ENCODE peak calls at places on chromosome 13, in nine cellular contexts. J is CD8-positive, alpha-beta T cell; L is kidney; E is heart right ventricle; Y is IMR-90; U is CD4-positive, alpha-beta memory T cell; I is ovary; K is upper lobe of right lung; Q is dorsolateral prefrontal cortex. A is an unnamed sample.

GRCh38 chr13:70386919-70387318 is 278.7 kb upstream of the KLHL1 start:
- DNase-seq in K (no peak), E (no peak), J (no peak), U (no peak), Q (no peak), L (peak), Y (no peak), I (no peak), A (no peak)

GRCh38 chr13:91369432-91369831 is 21.9 kb downstream of the MIR17HG start:
- DNase-seq in J (no peak), Y (peak), Q (no peak), K (no peak), I (no peak), E (no peak), L (no peak), U (no peak), A (no peak)

GRCh38 chr13:88142653-88143052 is 471.5 kb downstream of the SLITRK5 start:
- DNase-seq in I (no peak), E (no peak), U (no peak), Y (no peak), K (no peak), L (no peak), Q (no peak), J (no peak), A (no peak)

GRCh38 chr13:46386996-46387851 is at the start of gene RUBCNL:
- DNase-seq in L (peak), E (no peak), U (peak), J (no peak), I (no peak), Q (no peak), K (peak), Y (no peak), A (peak)

GRCh38 chr13:43879323-43880181 is at the start of the genes CCDC122 and LACC1:
- DNase-seq in E (peak), Y (peak), U (peak), J (peak), K (peak), I (peak), Q (peak), L (peak), A (peak)

GRCh38 chr13:30429721-30430694 is 7.7 kb downstream of the UBE2L5 start:
- DNase-seq in K (no peak), Q (no peak), L (no peak), I (no peak), U (no peak), E (no peak), J (no peak), Y (peak), A (peak)

GRCh38 chr13:94613051-94613450 is 11.4 kb downstream of the GPR180 start:
- DNase-seq in E (no peak), Q (no peak), K (no peak), Y (no peak), U (no peak), J (no peak), I (no peak), L (no peak), A (no peak)

GRCh38 chr13:43305416-43305815 is 282.0 kb downstream of the DNAJC15 start:
- DNase-seq in K (no peak), Q (no peak), U (no peak), I (no peak), J (no peak), Y (peak), E (no peak), L (no peak), A (peak)

GRCh38 chr13:43085545-43085944 is 62.2 kb downstream of the DNAJC15 start:
- DNase-seq in L (no peak), Y (peak), Q (no peak), U (peak), E (no peak), I (no peak), K (no peak), J (no peak), A (peak)

GRCh38 chr13:48210178-48210577 is 22.8 kb upstream of the ITM2B start:
- DNase-seq in Q (no peak), J (no peak), I (no peak), L (no peak), K (no peak), U (no peak), E (no peak), Y (peak), A (peak)

GRCh38 chr13:32984857-32985626 is 31.2 kb upstream of the KL start:
- DNase-seq in E (no peak), U (no peak), K (no peak), L (no peak), I (no peak), Q (no peak), Y (peak), J (no peak), A (peak)

GRCh38 chr13:104782741-104783140 is 1716.5 kb upstream of the SLC10A2 start:
- DNase-seq in U (no peak), L (no peak), K (no peak), E (no peak), Y (no peak), I (no peak), J (no peak), Q (no peak), A (no peak)

GRCh38 chr13:102774210-102774560 is 599 bp upstream of the TEX30 start:
- DNase-seq in E (peak), K (no peak), L (peak), Y (no peak), Q (no peak), I (no peak), J (no peak), U (no peak), A (no peak)
- H3K4me3 ChIP-seq in E (peak), K (peak), L (peak), Y (peak), Q (peak), I (peak), J (peak), U (peak), A (peak)

GRCh38 chr13:113584205-113584869 is at the start of gene TFDP1:
- DNase-seq in U (peak), E (peak), K (peak), Y (peak), I (peak), Q (peak), J (peak), L (peak), A (peak)
- H3K4me3 ChIP-seq in U (no peak), E (peak), K (peak), Y (peak), I (peak), Q (peak), J (peak), L (peak), A (peak)

GRCh38 chr13:60019119-60019993 is 144.4 kb downstream of the DIAPH3 start:
- DNase-seq in J (no peak), U (no peak), Y (peak), I (no peak), K (no peak), L (no peak), E (no peak), Q (no peak), A (peak)
- H3K4me3 ChIP-seq in J (no peak), U (no peak), Y (no peak), I (no peak), K (no peak), L (peak), E (no peak), Q (no peak), A (no peak)

GRCh38 chr13:75761373-75761772 is 125.2 kb downstream of the LMO7 start:
- DNase-seq in J (no peak), K (no peak), Y (no peak), L (no peak), U (peak), I (no peak), Q (no peak), E (no peak), A (no peak)
- H3K4me3 ChIP-seq in J (peak), K (peak), Y (peak), L (peak), U (no peak), I (peak), Q (peak), E (peak), A (peak)

GRCh38 chr13:40682449-40683240 is 16.2 kb upstream of the FOXO1 start:
- DNase-seq in J (no peak), I (no peak), Y (peak), Q (no peak), U (peak), L (no peak), K (no peak), E (no peak), A (peak)

GRCh38 chr13:40681341-40682051 is 15.1 kb upstream of the FOXO1 start:
- DNase-seq in K (no peak), J (no peak), L (no peak), Y (no peak), E (peak), U (no peak), Q (no peak), I (no peak), A (no peak)

GRCh38 chr13:40679586-40679985 is 13.1 kb upstream of the FOXO1 start:
- DNase-seq in I (no peak), Y (no peak), U (no peak), L (no peak), K (no peak), J (no peak), E (no peak), Q (no peak), A (no peak)

GRCh38 chr13:40677064-40677463 is 10.6 kb upstream of the FOXO1 start:
- DNase-seq in U (no peak), E (no peak), Y (no peak), K (no peak), L (no peak), I (no peak), J (no peak), Q (no peak), A (no peak)

DNA sequence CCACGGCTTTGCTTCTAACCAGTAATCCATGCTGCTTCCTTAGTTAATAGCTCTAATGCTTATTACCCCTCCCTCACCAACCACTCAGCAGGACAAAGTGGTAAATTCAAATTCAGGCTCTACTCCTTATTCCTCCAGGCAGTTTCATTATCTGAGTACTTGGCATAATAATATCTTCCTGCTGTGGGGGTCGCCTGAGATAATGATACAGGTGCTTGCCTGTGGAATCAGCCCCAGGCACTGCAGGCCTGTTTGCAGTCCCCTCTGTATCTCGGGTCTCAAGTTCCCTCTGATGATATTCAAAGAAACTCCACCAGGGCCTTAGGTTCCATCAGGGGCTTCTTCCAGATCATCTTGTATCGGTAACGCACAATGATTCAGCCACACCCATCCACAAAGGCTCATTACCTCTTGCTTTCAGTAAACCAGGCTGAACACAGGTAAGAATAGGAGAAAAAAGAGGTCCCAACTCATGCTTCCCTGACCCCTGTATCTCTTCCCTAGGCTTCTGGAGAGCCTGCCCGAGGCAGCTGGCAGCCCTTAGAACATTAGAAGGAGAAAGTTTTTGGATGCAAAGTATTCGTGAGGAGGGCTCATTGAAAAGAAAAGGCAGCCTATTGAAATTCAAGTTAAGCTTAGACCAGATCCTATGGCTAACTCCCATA is 14.3 kb upstream of the FOXO1 start:
- DNase-seq in E (no peak), U (no peak), Y (no peak), Q (no peak), L (no peak), K (no peak), J (no peak), I (no peak), A (no peak)
- H3K4me3 ChIP-seq in E (no peak), U (no peak), Y (no peak), Q (no peak), L (no peak), K (no peak), J (no peak), I (no peak), A (no peak)

GRCh38 chr13:97274782-97275252 is 52.7 kb downstream of the MBNL2 start:
- DNase-seq in U (no peak), K (no peak), J (no peak), E (no peak), Q (no peak), Y (peak), I (no peak), L (no peak), A (peak)
- H3K4me3 ChIP-seq in U (no peak), K (no peak), J (no peak), E (no peak), Q (no peak), Y (no peak), I (no peak), L (no peak), A (no peak)

GRCh38 chr13:113387396-113387795 is 23.5 kb upstream of the GRTP1 start:
- DNase-seq in Q (no peak), K (no peak), E (no peak), L (no peak), U (no peak), I (no peak), J (no peak), Y (no peak), A (no peak)

GRCh38 chr13:113390874-113391497 is 27.1 kb upstream of the GRTP1 start:
- DNase-seq in L (no peak), K (peak), J (no peak), U (no peak), E (no peak), Y (no peak), Q (no peak), I (no peak), A (no peak)

GRCh38 chr13:113397606-113398425 is 33.9 kb upstream of the GRTP1 start:
- DNase-seq in L (no peak), K (peak), Q (no peak), Y (no peak), J (no peak), E (no peak), I (no peak), U (no peak), A (no peak)

GRCh38 chr13:113393572-113394503 is 29.9 kb upstream of the GRTP1 start:
- DNase-seq in U (peak), L (peak), Y (peak), J (peak), K (peak), I (peak), Q (peak), E (peak), A (peak)

DNA sequence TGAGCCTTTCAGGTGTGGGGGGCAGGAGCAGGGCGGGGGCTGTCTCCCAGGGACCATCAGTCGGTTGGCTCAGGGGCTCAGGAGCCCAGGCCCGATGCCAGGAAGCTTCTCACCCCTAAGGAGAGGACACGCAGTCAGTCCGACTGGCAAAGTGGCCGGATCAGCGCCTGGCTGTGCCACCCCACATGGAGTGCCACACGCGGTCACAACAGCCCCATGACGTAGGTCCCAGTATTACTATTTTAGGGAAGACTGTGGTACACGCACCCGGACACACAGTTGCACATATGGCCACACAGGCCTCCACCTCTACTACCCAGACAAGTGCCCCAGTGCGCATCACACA is 29.3 kb upstream of the GRTP1 start:
- DNase-seq in Y (no peak), L (peak), K (peak), I (no peak), J (no peak), U (no peak), E (no peak), Q (no peak), A (no peak)
- H3K4me3 ChIP-seq in Y (peak), L (peak), K (peak), I (no peak), J (peak), U (peak), E (peak), Q (peak), A (peak)

GRCh38 chr13:113448885-113449692 is 4.2 kb downstream of the ADPRHL1 start:
- DNase-seq in Y (no peak), E (peak), Q (peak), U (peak), K (peak), I (peak), J (peak), L (peak), A (peak)
- H3K4me3 ChIP-seq in Y (no peak), E (peak), Q (no peak), U (no peak), K (peak), I (peak), J (no peak), L (peak), A (peak)

DNA sequence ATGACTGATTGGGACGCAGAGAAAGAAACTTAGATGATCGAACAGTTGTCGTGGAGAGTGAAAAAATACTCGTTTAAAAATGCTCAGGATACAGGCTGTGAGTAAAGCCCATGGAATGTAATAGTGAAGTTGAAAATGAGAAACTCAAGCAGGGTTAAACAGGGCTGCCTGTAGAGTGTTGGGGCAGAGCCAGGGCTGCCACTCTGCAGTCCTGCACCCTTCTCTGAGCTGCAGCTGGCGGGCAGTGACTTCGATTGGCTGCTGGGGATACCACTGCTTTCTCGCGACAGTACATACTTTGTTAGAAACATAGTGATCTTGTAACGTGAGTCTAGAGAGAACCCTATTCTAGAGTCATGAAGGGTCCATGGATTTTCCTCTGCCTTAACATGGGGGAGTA is 95.4 kb downstream of the ARHGEF7 start:
- DNase-seq in L (peak), J (no peak), Y (peak), Q (peak), I (no peak), E (no peak), U (no peak), K (peak), A (peak)
- H3K4me3 ChIP-seq in L (no peak), J (no peak), Y (peak), Q (peak), I (no peak), E (peak), U (no peak), K (no peak), A (no peak)